ENCODE peak calls at places on chromosomes 7 and 10, in six cellular contexts. One of them, this sample, is unnamed.

GRCh38 chr10:109914966-109915365 is 8.3 kb downstream of the XPNPEP1 start:
- DNase-seq in nephron progenitor cell: no peak
- DNase-seq in heart left ventricle: no peak
- DNase-seq in right lobe of liver: no peak
- DNase-seq in HFF-Myc: no peak
- DNase-seq in colonic mucosa: peak; percentile 72
- DNase-seq in this sample: no peak

GRCh38 chr10:51838506-51838905 is 139.1 kb upstream of the CSTF2T start:
- DNase-seq in nephron progenitor cell: no peak
- DNase-seq in heart left ventricle: no peak
- DNase-seq in right lobe of liver: no peak
- DNase-seq in HFF-Myc: no peak
- DNase-seq in colonic mucosa: no peak
- DNase-seq in this sample: no peak

GRCh38 chr10:29862926-29863614 is 196.3 kb downstream of the JCAD start:
- DNase-seq in nephron progenitor cell: no peak
- DNase-seq in heart left ventricle: no peak
- DNase-seq in right lobe of liver: no peak
- DNase-seq in HFF-Myc: peak; percentile 59
- DNase-seq in colonic mucosa: no peak
- DNase-seq in this sample: no peak

GRCh38 chr7:155844019-155844453 is 31.8 kb upstream of the SHH start:
- DNase-seq in nephron progenitor cell: peak; percentile 31
- DNase-seq in heart left ventricle: no peak
- DNase-seq in right lobe of liver: no peak
- DNase-seq in HFF-Myc: no peak
- DNase-seq in colonic mucosa: peak; percentile 88
- DNase-seq in this sample: no peak

GRCh38 chr10:124091646-124092269 is 1.6 kb downstream of the CHST15 start:
- DNase-seq in nephron progenitor cell: peak; percentile 57
- DNase-seq in heart left ventricle: peak; percentile 42
- DNase-seq in right lobe of liver: no peak
- DNase-seq in HFF-Myc: no peak
- DNase-seq in colonic mucosa: no peak
- DNase-seq in this sample: peak; percentile 12

GRCh38 chr7:68729361-68729760 is 868.9 kb upstream of the AUTS2 start:
- DNase-seq in nephron progenitor cell: no peak
- DNase-seq in heart left ventricle: no peak
- DNase-seq in right lobe of liver: no peak
- DNase-seq in HFF-Myc: no peak
- DNase-seq in colonic mucosa: no peak
- DNase-seq in this sample: no peak

GRCh38 chr10:75106242-75106641 is 5.2 kb upstream of the SAMD8 start:
- DNase-seq in nephron progenitor cell: no peak
- DNase-seq in heart left ventricle: no peak
- DNase-seq in right lobe of liver: peak; percentile 32
- DNase-seq in HFF-Myc: no peak
- DNase-seq in colonic mucosa: no peak
- DNase-seq in this sample: no peak

GRCh38 chr7:29342761-29343160 is 148.2 kb downstream of the CHN2 start:
- DNase-seq in nephron progenitor cell: no peak
- DNase-seq in heart left ventricle: no peak
- DNase-seq in right lobe of liver: no peak
- DNase-seq in HFF-Myc: no peak
- DNase-seq in colonic mucosa: no peak
- DNase-seq in this sample: no peak

GRCh38 chr7:87354749-87355148 is 9.3 kb downstream of the CROT start:
- DNase-seq in nephron progenitor cell: no peak
- DNase-seq in heart left ventricle: no peak
- DNase-seq in right lobe of liver: no peak
- DNase-seq in HFF-Myc: peak; percentile 29
- DNase-seq in colonic mucosa: no peak
- DNase-seq in this sample: peak; percentile 18

GRCh38 chr7:51138121-51139085 is 178.2 kb downstream of the COBL start:
- DNase-seq in nephron progenitor cell: no peak
- DNase-seq in heart left ventricle: no peak
- DNase-seq in right lobe of liver: no peak
- DNase-seq in HFF-Myc: no peak
- DNase-seq in colonic mucosa: no peak
- DNase-seq in this sample: no peak

GRCh38 chr7:94289071-94289470 is 105.6 kb upstream of the COL1A2 start:
- DNase-seq in nephron progenitor cell: peak; percentile 64
- DNase-seq in heart left ventricle: peak; percentile 57
- DNase-seq in right lobe of liver: no peak
- DNase-seq in HFF-Myc: peak; percentile 75
- DNase-seq in colonic mucosa: peak; percentile 48
- DNase-seq in this sample: peak; percentile 59

GRCh38 chr10:94097656-94098055 is 103.9 kb downstream of the PLCE1 start:
- DNase-seq in nephron progenitor cell: no peak
- DNase-seq in heart left ventricle: no peak
- DNase-seq in right lobe of liver: no peak
- DNase-seq in HFF-Myc: no peak
- DNase-seq in colonic mucosa: no peak
- DNase-seq in this sample: no peak

GRCh38 chr10:86674912-86675311 is 6.6 kb downstream of the LDB3 start:
- DNase-seq in nephron progenitor cell: no peak
- DNase-seq in heart left ventricle: no peak
- DNase-seq in right lobe of liver: no peak
- DNase-seq in HFF-Myc: no peak
- DNase-seq in colonic mucosa: no peak
- DNase-seq in this sample: no peak
- TF ChIP-seq CTCF in nephron progenitor cell: no peak
- TF ChIP-seq CTCF in heart left ventricle: no peak
- TF ChIP-seq CTCF in right lobe of liver: no peak
- TF ChIP-seq CTCF in HFF-Myc: no peak
- TF ChIP-seq CTCF in colonic mucosa: no peak
- TF ChIP-seq CTCF in this sample: no peak

GRCh38 chr10:77967611-77968022 is 41.1 kb upstream of the DLG5 start:
- DNase-seq in nephron progenitor cell: peak; percentile 53
- DNase-seq in heart left ventricle: no peak
- DNase-seq in right lobe of liver: no peak
- DNase-seq in HFF-Myc: no peak
- DNase-seq in colonic mucosa: no peak
- DNase-seq in this sample: peak; percentile 50
- TF ChIP-seq CTCF in nephron progenitor cell: no peak
- TF ChIP-seq CTCF in heart left ventricle: no peak
- TF ChIP-seq CTCF in right lobe of liver: no peak
- TF ChIP-seq CTCF in HFF-Myc: no peak
- TF ChIP-seq CTCF in colonic mucosa: no peak
- TF ChIP-seq CTCF in this sample: no peak

DNA sequence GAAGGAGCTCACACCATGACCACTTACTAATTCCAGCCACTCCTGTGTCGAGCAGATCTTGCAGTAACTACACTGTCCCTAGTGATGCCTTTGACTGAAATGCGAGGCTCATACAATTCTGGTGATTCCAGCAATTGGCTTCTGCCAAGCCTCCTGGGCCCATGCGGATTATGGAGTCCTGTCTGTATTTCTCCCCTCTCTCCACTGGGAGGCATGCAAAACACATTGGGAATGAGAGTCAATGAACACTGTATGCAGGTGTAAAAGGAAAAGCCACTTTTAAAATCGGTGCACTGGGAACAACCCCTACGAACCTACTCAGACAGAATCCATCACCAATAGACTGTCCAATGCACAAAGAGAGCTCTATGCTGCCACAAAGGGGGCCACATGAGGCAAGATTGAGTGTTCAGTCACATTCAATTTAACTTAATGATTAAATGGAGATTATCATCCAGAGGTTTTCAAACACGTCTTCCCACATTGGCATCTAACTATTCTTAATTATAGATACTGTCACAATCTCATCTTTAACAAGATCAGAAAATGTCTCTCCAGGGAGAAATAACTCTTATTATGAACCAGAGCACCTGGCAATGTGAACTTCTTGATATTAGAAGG is 550.6 kb downstream of the GLRX3 start:
- DNase-seq in nephron progenitor cell: peak; percentile 14
- DNase-seq in heart left ventricle: no peak
- DNase-seq in right lobe of liver: no peak
- DNase-seq in HFF-Myc: no peak
- DNase-seq in colonic mucosa: no peak
- DNase-seq in this sample: peak; percentile 27
- TF ChIP-seq CTCF in nephron progenitor cell: peak; percentile 58
- TF ChIP-seq CTCF in heart left ventricle: no peak
- TF ChIP-seq CTCF in right lobe of liver: no peak
- TF ChIP-seq CTCF in HFF-Myc: no peak
- TF ChIP-seq CTCF in colonic mucosa: no peak
- TF ChIP-seq CTCF in this sample: peak; percentile 76

GRCh38 chr10:87767253-87767652 is 50.8 kb downstream of the ATAD1 start:
- DNase-seq in nephron progenitor cell: no peak
- DNase-seq in heart left ventricle: no peak
- DNase-seq in right lobe of liver: no peak
- DNase-seq in HFF-Myc: no peak
- DNase-seq in colonic mucosa: no peak
- DNase-seq in this sample: no peak
- TF ChIP-seq CTCF in nephron progenitor cell: no peak
- TF ChIP-seq CTCF in heart left ventricle: no peak
- TF ChIP-seq CTCF in right lobe of liver: no peak
- TF ChIP-seq CTCF in HFF-Myc: no peak
- TF ChIP-seq CTCF in colonic mucosa: no peak
- TF ChIP-seq CTCF in this sample: no peak

DNA sequence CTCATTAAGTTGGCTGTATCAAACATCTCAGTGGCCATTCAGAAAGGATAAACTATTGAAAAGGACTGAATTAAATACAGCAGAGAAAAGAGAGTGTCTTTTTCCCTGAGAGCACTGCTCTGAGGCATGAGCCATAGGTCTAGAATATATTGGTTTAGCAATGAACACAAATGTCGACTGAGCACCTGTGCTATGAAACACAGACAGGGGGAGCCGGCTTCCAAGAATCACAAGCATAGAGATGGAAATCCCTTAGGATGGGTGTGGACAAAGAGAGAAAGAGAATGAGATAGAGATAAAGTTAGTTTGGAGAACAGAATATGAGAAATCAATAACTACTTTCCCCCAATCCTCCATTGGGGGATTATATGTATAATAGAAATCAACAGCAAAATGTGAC is 54.8 kb downstream of the DGKI start:
- DNase-seq in nephron progenitor cell: no peak
- DNase-seq in heart left ventricle: no peak
- DNase-seq in right lobe of liver: no peak
- DNase-seq in HFF-Myc: no peak
- DNase-seq in colonic mucosa: no peak
- DNase-seq in this sample: no peak
- TF ChIP-seq CTCF in nephron progenitor cell: no peak
- TF ChIP-seq CTCF in heart left ventricle: no peak
- TF ChIP-seq CTCF in right lobe of liver: no peak
- TF ChIP-seq CTCF in HFF-Myc: no peak
- TF ChIP-seq CTCF in colonic mucosa: no peak
- TF ChIP-seq CTCF in this sample: no peak

DNA sequence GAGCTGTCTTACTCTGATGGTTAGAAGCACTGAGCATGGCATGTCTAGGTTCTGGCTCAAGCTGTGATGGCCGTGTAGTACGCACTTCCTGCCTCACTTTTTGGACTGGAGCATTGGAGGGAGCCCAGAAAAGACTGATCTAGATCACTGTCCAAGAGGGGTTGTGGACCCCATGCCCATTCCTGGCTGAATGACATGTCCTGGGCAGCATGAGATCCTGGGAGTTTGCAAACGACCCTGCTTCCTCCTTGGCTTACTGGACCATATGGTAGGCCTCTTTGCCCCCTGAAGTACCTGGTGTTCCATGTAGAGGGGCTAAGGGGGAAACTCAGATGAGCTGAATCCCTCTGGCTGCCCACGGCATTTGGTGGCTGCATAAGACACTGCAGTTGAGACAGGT is 36.7 kb downstream of the ARHGAP22 start:
- DNase-seq in nephron progenitor cell: no peak
- DNase-seq in heart left ventricle: no peak
- DNase-seq in right lobe of liver: no peak
- DNase-seq in HFF-Myc: no peak
- DNase-seq in colonic mucosa: no peak
- DNase-seq in this sample: no peak
- TF ChIP-seq CTCF in nephron progenitor cell: no peak
- TF ChIP-seq CTCF in heart left ventricle: no peak
- TF ChIP-seq CTCF in right lobe of liver: no peak
- TF ChIP-seq CTCF in HFF-Myc: no peak
- TF ChIP-seq CTCF in colonic mucosa: no peak
- TF ChIP-seq CTCF in this sample: no peak

This sample was measured in neural crest cell.